ENCODE peak calls at places on chromosomes 13 and 19, in ten cellular contexts. H, A, Q, S, T, B, F, O, Y and J are unnamed samples.
A peak's percentile ranks its signal among the peaks of the same experiment; 100 is the strongest.

GRCh38 chr19:17337675-17338439 is 504 bp downstream of the GTPBP3 start:
- DNase-seq in Q (no peak), F (no peak), S (peak; percentile 27), Y (no peak), B (no peak), T (peak; percentile 35), H (peak; percentile 52), O (no peak), A (no peak), J (no peak)

GRCh38 chr19:35433448-35433847 is 14.6 kb upstream of the FFAR2 start:
- DNase-seq in Y (no peak), A (no peak), B (no peak), F (no peak), S (no peak), Q (no peak), O (no peak), H (no peak), T (no peak), J (no peak)

GRCh38 chr13:50636007-50636704 is 207.3 kb downstream of the DLEU7 start:
- DNase-seq in Y (peak; percentile 43), O (no peak), T (no peak), F (no peak), S (no peak), A (peak; percentile 2), B (no peak), H (no peak), Q (no peak), J (peak; percentile 58)

GRCh38 chr19:52637718-52638585 is at the start of gene ZNF83:
- DNase-seq in A (peak; percentile 64), Q (peak; percentile 90), Y (peak; percentile 96), O (peak; percentile 87), S (peak; percentile 94), H (peak; percentile 97), T (peak; percentile 93), F (peak; percentile 94), B (peak; percentile 85), J (peak; percentile 84)

GRCh38 chr19:912181-913079 is 589 bp downstream of the R3HDM4 start:
- DNase-seq in H (no peak), S (no peak), B (peak; percentile 33), A (no peak), Q (no peak), F (no peak), Y (no peak), T (peak; percentile 30), O (no peak), J (no peak)

GRCh38 chr13:56356690-56357089 is 784.0 kb upstream of the PRR20A start:
- DNase-seq in F (no peak), Y (no peak), A (no peak), H (no peak), T (no peak), Q (no peak), O (no peak), S (no peak), B (no peak), J (no peak)

GRCh38 chr19:918481-919156 is 1.5 kb downstream of the KISS1R start:
- DNase-seq in T (no peak), Y (no peak), O (no peak), B (no peak), Q (no peak), S (no peak), F (no peak), H (no peak), A (no peak), J (no peak)

GRCh38 chr19:18205180-18205915 is 1.5 kb upstream of the RAB3A start:
- DNase-seq in Y (peak; percentile 83), A (no peak), F (peak; percentile 48), B (peak; percentile 52), O (peak; percentile 51), T (peak; percentile 67), S (peak; percentile 42), Q (peak; percentile 73), H (peak; percentile 77), J (no peak)

GRCh38 chr13:78499802-78500201 is 103.5 kb downstream of the POU4F1 start:
- DNase-seq in F (no peak), B (no peak), A (no peak), H (no peak), T (no peak), S (no peak), Y (no peak), O (no peak), Q (no peak), J (no peak)

GRCh38 chr19:24059572-24060295 is 27.3 kb upstream of the ZNF254 start:
- DNase-seq in S (no peak), H (no peak), B (no peak), O (no peak), T (no peak), F (no peak), Y (no peak), A (no peak), Q (no peak), J (no peak)

GRCh38 chr19:47991191-47991808 is 670 bp downstream of the BSPH1 start:
- DNase-seq in S (no peak), O (peak; percentile 40), Y (no peak), A (no peak), H (no peak), T (no peak), F (no peak), B (no peak), Q (no peak), J (no peak)

GRCh38 chr19:53466726-53467125 is 807 bp upstream of the ZNF813 start:
- DNase-seq in S (no peak), T (no peak), F (no peak), A (no peak), H (no peak), B (no peak), Q (no peak), Y (no peak), O (no peak), J (no peak)

GRCh38 chr19:56076413-56076998 is 44.6 kb downstream of the ZNF787 start:
- DNase-seq in F (peak; percentile 76), O (peak; percentile 69), T (peak; percentile 45), Q (peak; percentile 31), B (peak; percentile 39), H (peak; percentile 54), A (no peak), S (no peak), Y (peak; percentile 74), J (no peak)

GRCh38 chr13:27011661-27012060 is 159.9 kb downstream of the USP12 start:
- DNase-seq in F (no peak), O (no peak), H (no peak), Y (no peak), T (no peak), A (no peak), Q (no peak), S (no peak), B (no peak), J (no peak)

GRCh38 chr19:41264581-41265375 is 606 bp downstream of the HNRNPUL1 start:
- DNase-seq in B (peak; percentile 33), Q (no peak), O (peak; percentile 28), T (peak; percentile 62), Y (peak; percentile 50), A (peak; percentile 13), S (peak; percentile 37), H (peak; percentile 76), F (peak; percentile 39), J (no peak)

GRCh38 chr19:30132312-30133075 is 190.5 kb downstream of the URI1 start:
- DNase-seq in T (no peak), B (no peak), Q (no peak), S (no peak), Y (no peak), F (peak; percentile 50), A (no peak), H (no peak), O (no peak), J (no peak)

GRCh38 chr13:102825921-102826706 is 19.7 kb upstream of the ERCC5 start:
- DNase-seq in Q (no peak), F (no peak), H (no peak), B (peak; percentile 98), O (peak; percentile 25), Y (peak; percentile 95), A (no peak), T (no peak), S (no peak), J (peak; percentile 27)

GRCh38 chr13:82654851-82655517 is 1227.3 kb downstream of the SLITRK1 start:
- DNase-seq in F (no peak), B (peak; percentile 5), H (no peak), T (no peak), A (no peak), Y (peak; percentile 70), O (peak; percentile 17), Q (no peak), S (no peak), J (no peak)

GRCh38 chr19:14072535-14073231 is at the start of gene MISP3:
- DNase-seq in Y (peak; percentile 26), B (no peak), F (no peak), T (peak; percentile 46), Q (peak; percentile 84), S (peak; percentile 33), O (no peak), H (peak; percentile 26), A (no peak), J (no peak)

GRCh38 chr19:19171821-19172532 is 1.9 kb upstream of the MEF2B start:
- DNase-seq in Y (peak; percentile 73), H (no peak), F (no peak), Q (no peak), A (no peak), O (no peak), T (no peak), B (peak; percentile 79), S (no peak), J (no peak)